ENCODE peak calls at places on chromosomes 5 and 9, in four cellular contexts. Y is K562, V is HepG2, P is GM12878. G is an unnamed sample.

GRCh38 chr5:138491669-138492551 is 26.6 kb downstream of the EGR1 start:
- DNase-seq in Y (peak), V (peak), P (peak), G (peak)

GRCh38 chr5:173707392-173707791 is 90.9 kb upstream of the BOD1 start:
- DNase-seq in Y (no peak), V (no peak), P (no peak), G (no peak)

GRCh38 chr5:1311443-1312055 is 16.7 kb upstream of the TERT start:
- DNase-seq in Y (no peak), V (no peak), P (no peak), G (no peak)

GRCh38 chr9:99140685-99141314 is 35.9 kb downstream of the TGFBR1 start:
- DNase-seq in Y (peak), V (peak), P (no peak), G (peak)

GRCh38 chr5:14134086-14134485 is 9.1 kb upstream of the TRIO start:
- DNase-seq in Y (no peak), V (no peak), P (no peak), G (no peak)

GRCh38 chr9:38092200-38092524 is 23.1 kb upstream of the SHB start:
- DNase-seq in Y (no peak), V (no peak), P (no peak), G (no peak)

GRCh38 chr9:112120471-112120925 is 54.6 kb downstream of the SUSD1 start:
- DNase-seq in Y (no peak), V (no peak), P (no peak), G (no peak)

GRCh38 chr5:147093138-147093537 is 141.7 kb upstream of the STK32A start:
- DNase-seq in Y (no peak), V (no peak), P (no peak), G (no peak)

GRCh38 chr5:178246736-178247135 is 14.1 kb upstream of the PHYKPL start:
- DNase-seq in Y (no peak), V (no peak), P (no peak), G (no peak)

GRCh38 chr5:12624776-12625560 is 720.7 kb upstream of the CTNND2 start:
- DNase-seq in Y (no peak), V (no peak), P (no peak), G (no peak)

GRCh38 chr9:127976498-127976897 is 4.3 kb downstream of the EEIG1 start:
- DNase-seq in Y (no peak), V (no peak), P (no peak), G (no peak)

GRCh38 chr5:140317859-140318258 is 15.0 kb upstream of the PFDN1 start:
- DNase-seq in Y (no peak), V (no peak), P (no peak), G (no peak)

GRCh38 chr5:93517828-93518227 is 63.2 kb downstream of the NR2F1-AS1 start:
- DNase-seq in Y (no peak), V (no peak), P (no peak), G (no peak)

GRCh38 chr9:83473488-83473971 is 64.7 kb downstream of the FRMD3 start:
- DNase-seq in Y (no peak), V (no peak), P (peak), G (no peak)

GRCh38 chr9:89179535-89179919 is 909 bp upstream of the SHC3 start:
- DNase-seq in Y (no peak), V (no peak), P (no peak), G (no peak)

GRCh38 chr9:120538339-120538738 is 41.6 kb downstream of the CDK5RAP2 start:
- DNase-seq in Y (no peak), V (peak), P (no peak), G (no peak)

GRCh38 chr5:77869115-77869798 is 93.1 kb upstream of the TBCA start:
- DNase-seq in Y (no peak), V (no peak), P (no peak), G (no peak)

GRCh38 chr5:167207081-167207480 is 1084.4 kb upstream of the WWC1 start:
- DNase-seq in Y (no peak), V (no peak), P (no peak), G (no peak)

GRCh38 chr5:94746731-94747124 is 128.3 kb downstream of the SLF1 start:
- DNase-seq in Y (no peak), V (no peak), P (peak), G (no peak)

GRCh38 chr9:127500399-127500798 is 49.1 kb downstream of the LRSAM1 start:
- DNase-seq in Y (no peak), V (no peak), P (no peak), G (no peak)

DNA sequence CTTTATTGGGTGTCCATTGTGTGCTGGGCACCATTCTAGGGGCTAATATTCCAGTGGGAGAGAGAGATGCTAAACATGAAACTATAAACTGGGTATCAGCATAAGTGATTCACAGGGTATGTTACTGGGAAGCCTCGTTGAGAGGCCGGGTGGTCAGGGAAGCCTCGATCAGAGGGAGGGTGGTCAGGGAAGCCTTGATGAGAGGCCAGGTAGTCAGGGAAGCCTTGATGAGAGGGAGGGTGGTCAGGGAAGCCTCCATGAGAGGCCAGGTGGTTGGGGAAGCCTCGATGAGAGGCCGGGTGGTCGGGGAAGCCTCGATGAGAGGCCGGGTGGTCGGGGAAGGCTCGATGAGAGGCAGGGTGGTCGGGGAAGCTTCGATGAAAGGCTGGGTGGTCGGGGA is 8.9 kb upstream of the PLEKHG4B start:
- DNase-seq in Y (no peak), V (no peak), P (no peak), G (no peak)
- TF ChIP-seq TARDBP in Y (no peak), V (no peak), P (no peak), G (no peak)

GRCh38 chr5:135024956-135025729 is 8.9 kb downstream of the PITX1 start:
- DNase-seq in Y (peak), V (no peak), P (no peak), G (no peak)
- TF ChIP-seq BHLHE40 in Y (no peak), V (no peak), P (no peak), G (no peak)

GRCh38 chr9:93603906-93604326 is 27.5 kb downstream of the PHF2 start:
- DNase-seq in Y (no peak), V (no peak), P (no peak), G (no peak)
- TF ChIP-seq SP1 in Y (no peak), V (no peak), P (no peak), G (no peak)

DNA sequence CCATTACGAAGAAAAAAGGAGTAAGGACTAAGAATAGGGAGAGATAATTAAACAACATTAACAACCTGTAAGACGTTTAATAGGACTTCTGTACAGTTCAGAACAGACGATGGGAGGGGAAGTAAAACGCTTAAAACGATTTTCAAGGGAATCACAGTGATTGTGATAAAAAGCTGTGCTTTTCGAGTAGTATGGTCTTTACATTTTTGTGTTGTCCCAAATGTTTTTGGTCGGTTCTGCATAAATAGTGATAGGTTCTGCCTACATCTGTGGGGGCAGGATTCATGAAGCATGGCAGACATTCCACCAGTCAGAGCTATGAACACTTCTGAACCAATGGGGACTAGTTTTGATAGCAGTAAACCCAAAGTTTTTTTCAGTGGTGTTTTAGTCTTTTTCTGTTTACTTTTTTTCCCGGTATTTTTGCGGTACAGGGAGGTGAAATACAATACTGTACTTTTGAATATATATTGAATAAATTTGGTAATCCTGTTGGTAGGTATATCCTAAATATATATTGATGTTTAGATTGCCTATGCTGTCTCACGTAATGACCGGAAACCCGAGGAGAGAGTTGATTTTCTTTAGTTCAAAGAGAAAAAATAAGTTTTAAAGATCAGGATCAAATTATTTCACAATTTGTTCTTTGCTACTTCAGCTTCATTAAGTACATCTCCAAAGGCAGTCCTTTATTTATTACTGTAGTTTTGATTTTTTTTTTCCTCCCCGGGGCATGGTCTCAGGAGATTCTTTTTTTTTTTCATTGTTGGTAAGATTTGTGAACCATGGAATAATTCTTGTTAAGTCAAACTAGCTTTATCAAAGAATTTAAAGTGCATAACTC is 1.3 kb downstream of the ERBIN start:
- DNase-seq in Y (peak), V (peak), P (no peak), G (peak)
- TF ChIP-seq TARDBP in Y (no peak), V (no peak), P (no peak), G (no peak)

GRCh38 chr5:141514330-141515111 is 25.6 kb downstream of the PCDHGC5 start:
- DNase-seq in Y (no peak), V (no peak), P (no peak), G (no peak)

GRCh38 chr5:141515141-141515540 is 26.3 kb downstream of the PCDHGC5 start:
- DNase-seq in Y (no peak), V (no peak), P (no peak), G (no peak)

GRCh38 chr5:141512390-141513020 is 23.6 kb downstream of the PCDHGC5 start:
- DNase-seq in Y (peak), V (peak), P (no peak), G (peak)

GRCh38 chr5:141513021-141513626 is 24.2 kb downstream of the PCDHGC5 start:
- DNase-seq in Y (no peak), V (no peak), P (no peak), G (no peak)

DNA sequence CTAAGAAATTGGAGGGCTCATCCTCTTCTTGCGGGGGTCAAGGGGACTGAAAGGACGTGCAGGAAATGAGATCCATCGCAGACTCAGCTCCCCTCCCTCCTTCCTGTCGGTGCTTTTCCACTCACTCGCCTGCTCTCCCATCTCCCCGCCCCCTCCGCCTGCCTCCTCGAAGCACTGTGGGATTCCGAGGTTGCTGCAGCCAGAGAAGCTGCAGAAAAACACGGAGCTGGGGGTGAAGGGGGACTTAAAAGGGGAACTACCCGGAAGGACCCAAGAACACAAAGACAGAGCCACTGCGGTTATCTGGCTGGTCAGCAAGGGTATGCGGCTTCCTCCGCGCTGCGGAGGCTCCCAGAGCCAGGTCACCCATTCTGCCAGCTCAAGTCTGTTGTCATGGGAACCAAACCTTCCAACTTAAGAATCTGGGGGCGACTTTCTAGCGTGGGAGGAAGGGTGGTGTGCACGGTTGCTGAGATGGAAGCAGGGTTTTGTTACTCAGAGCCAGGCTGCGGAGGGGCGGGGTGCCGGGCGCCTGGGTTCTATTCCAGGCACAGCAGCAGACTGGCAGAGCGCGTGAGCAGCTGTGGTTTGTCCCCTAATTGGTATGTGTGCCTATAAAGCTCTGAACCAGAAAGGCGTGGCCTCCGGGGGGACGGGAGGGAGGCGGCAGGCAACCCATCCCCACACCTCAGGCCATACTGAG is 24.9 kb downstream of the PCDHGC5 start:
- DNase-seq in Y (no peak), V (no peak), P (peak), G (no peak)
- TF ChIP-seq BHLHE40 in Y (no peak), V (no peak), P (peak), G (no peak)

GRCh38 chr5:4987431-4987830 is 152.7 kb upstream of the ADAMTS16 start:
- DNase-seq in Y (no peak), V (no peak), P (no peak), G (no peak)
- TF ChIP-seq SP1 in Y (no peak), V (no peak), P (no peak), G (no peak)

GRCh38 chr5:123300266-123300665 is 122.9 kb downstream of the CEP120 start:
- DNase-seq in Y (no peak), V (no peak), P (no peak), G (no peak)
- TF ChIP-seq TARDBP in Y (no peak), V (no peak), P (no peak), G (no peak)

GRCh38 chr9:95507456-95508241 is 9.1 kb downstream of the PTCH1 start:
- DNase-seq in Y (no peak), V (peak), P (no peak), G (no peak)
- TF ChIP-seq BHLHE40 in Y (no peak), V (no peak), P (no peak), G (no peak)

DNA sequence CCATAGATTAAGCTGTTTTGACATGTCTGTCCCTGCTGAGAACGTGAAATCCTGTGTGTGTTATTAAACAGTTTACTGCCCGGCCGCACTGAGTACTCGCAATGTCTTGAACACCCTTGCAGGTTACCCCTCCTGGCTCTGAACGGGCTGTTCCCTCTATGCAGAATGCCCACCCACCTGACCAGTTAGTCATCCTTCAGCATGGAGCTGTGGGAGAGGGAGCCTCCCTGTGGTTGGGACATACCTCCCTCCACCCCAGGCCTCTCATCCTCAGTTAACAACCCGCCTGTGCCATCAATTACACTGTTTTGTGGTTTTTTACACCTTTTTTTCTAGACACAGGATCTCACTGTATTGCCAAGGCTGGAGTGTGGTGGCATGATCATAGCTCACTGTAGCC is 26.0 kb downstream of the TJP2 start:
- DNase-seq in Y (peak), V (no peak), P (no peak), G (no peak)
- TF ChIP-seq SP1 in Y (no peak), V (no peak), P (no peak), G (no peak)

GRCh38 chr5:74579215-74579614 is 61.3 kb downstream of the ENC1 start:
- DNase-seq in Y (peak), V (no peak), P (peak), G (no peak)
- TF ChIP-seq TARDBP in Y (no peak), V (no peak), P (no peak), G (no peak)